ENCODE peak calls at places on chromosome 12, in ten cellular contexts. K, U, V, E, T, C, F, N, A and G are unnamed samples.

GRCh38 chr12:110249716-110250225 is 31.3 kb upstream of the ATP2A2 start:
- DNase-seq in A (no peak), V (peak), T (peak), U (no peak), C (peak), K (no peak), F (no peak), E (peak), N (no peak), G (peak)

GRCh38 chr12:5369298-5369697 is 62.6 kb upstream of the NTF3 start:
- DNase-seq in U (no peak), V (no peak), A (no peak), E (no peak), N (no peak), T (no peak), K (no peak), C (no peak), F (no peak), G (no peak)

GRCh38 chr12:120563495-120563894 is 17.7 kb downstream of the POP5 start:
- DNase-seq in C (no peak), K (no peak), U (no peak), F (no peak), T (no peak), V (no peak), A (no peak), E (no peak), N (no peak), G (no peak)

GRCh38 chr12:51009038-51009437 is 17.1 kb downstream of the SLC11A2 start:
- DNase-seq in K (no peak), F (no peak), N (no peak), C (peak), E (no peak), V (peak), A (peak), U (peak), T (peak), G (no peak)

GRCh38 chr12:124422142-124422569 is 127.3 kb downstream of the RFLNA start:
- DNase-seq in V (peak), C (peak), U (no peak), N (no peak), T (no peak), E (no peak), K (peak), A (no peak), F (peak), G (no peak)

GRCh38 chr12:46299846-46300245 is 31.0 kb upstream of the SLC38A1 start:
- DNase-seq in N (no peak), T (no peak), C (no peak), A (no peak), F (no peak), U (no peak), V (no peak), K (no peak), E (no peak), G (no peak)

GRCh38 chr12:30437616-30438015 is 258.1 kb downstream of the IPO8 start:
- DNase-seq in E (no peak), F (no peak), N (peak), T (no peak), V (no peak), C (no peak), K (no peak), A (no peak), U (peak), G (peak)

GRCh38 chr12:30517320-30517719 is 178.3 kb downstream of the IPO8 start:
- DNase-seq in T (no peak), A (no peak), V (no peak), U (no peak), N (no peak), K (no peak), F (no peak), C (no peak), E (no peak), G (no peak)

GRCh38 chr12:3252416-3252815 is 175.2 kb downstream of the TSPAN9 start:
- DNase-seq in V (peak), A (peak), T (peak), N (peak), K (no peak), C (no peak), U (peak), E (no peak), F (no peak), G (peak)

GRCh38 chr12:836952-837351 is 84.6 kb downstream of the WNK1 start:
- DNase-seq in N (no peak), C (no peak), E (no peak), K (no peak), V (no peak), T (no peak), A (no peak), U (no peak), F (no peak), G (no peak)

GRCh38 chr12:89618113-89618862 is 90.3 kb downstream of the ATP2B1 start:
- DNase-seq in A (no peak), T (no peak), C (no peak), E (no peak), K (no peak), U (peak), N (no peak), V (no peak), F (no peak), G (peak)

GRCh38 chr12:106091421-106091820 is 47.3 kb downstream of the NUAK1 start:
- DNase-seq in A (no peak), V (no peak), K (no peak), N (no peak), T (no peak), C (no peak), E (no peak), F (no peak), U (no peak), G (no peak)

GRCh38 chr12:54321363-54321762 is 3.6 kb upstream of the COPZ1 start:
- DNase-seq in T (no peak), E (no peak), U (no peak), F (no peak), V (no peak), K (no peak), C (no peak), A (no peak), N (no peak), G (no peak)

GRCh38 chr12:95788637-95789036 is 1.9 kb downstream of the NTN4 start:
- DNase-seq in N (peak), U (peak), E (no peak), F (peak), C (peak), V (no peak), T (no peak), K (no peak), A (no peak), G (peak)

GRCh38 chr12:23084236-23084995 is 459.4 kb downstream of the ETNK1 start:
- DNase-seq in E (peak), T (no peak), A (no peak), N (peak), F (peak), V (no peak), U (peak), K (peak), C (peak), G (peak)

GRCh38 chr12:2295941-2296461 is 243.2 kb downstream of the CACNA1C start:
- DNase-seq in E (peak), F (peak), A (no peak), U (peak), N (peak), V (no peak), K (no peak), T (no peak), C (peak), G (peak)

GRCh38 chr12:11652351-11653040 is 3.0 kb downstream of the ETV6 start:
- DNase-seq in U (peak), A (peak), N (peak), C (no peak), K (peak), T (no peak), V (peak), F (no peak), E (no peak), G (peak)

GRCh38 chr12:45615268-45615667 is 114.2 kb upstream of the ARID2 start:
- DNase-seq in E (peak), U (peak), K (no peak), A (no peak), C (peak), F (peak), N (peak), T (no peak), V (no peak), G (peak)

GRCh38 chr12:68416350-68416749 is 84.2 kb upstream of the MDM1 start:
- DNase-seq in V (no peak), E (no peak), U (no peak), C (no peak), F (peak), A (no peak), K (no peak), N (no peak), T (no peak), G (no peak)

GRCh38 chr12:78938341-78939084 is 73.9 kb downstream of the SYT1 start:
- DNase-seq in A (no peak), E (no peak), N (no peak), C (no peak), T (no peak), F (no peak), V (no peak), U (no peak), K (no peak), G (no peak)

GRCh38 chr12:124994435-124994975 is 1.1 kb downstream of the BRI3BP start:
- DNase-seq in C (no peak), K (peak), T (no peak), N (no peak), U (no peak), A (peak), F (peak), E (no peak), V (peak), G (no peak)

GRCh38 chr12:47700263-47700662 is 5.6 kb downstream of the RPAP3 start:
- DNase-seq in K (no peak), E (no peak), T (no peak), C (no peak), N (no peak), V (no peak), F (no peak), A (no peak), U (no peak), G (no peak)
- TF ChIP-seq CTCF in K (no peak), E (no peak), T (no peak), C (no peak), N (no peak), V (no peak), F (no peak), A (no peak), U (no peak), G (no peak)

GRCh38 chr12:31895449-31896150 is 63.6 kb upstream of the RESF1 start:
- DNase-seq in T (no peak), A (no peak), V (no peak), K (no peak), F (no peak), E (no peak), C (no peak), U (no peak), N (no peak), G (no peak)
- H3K4me3 ChIP-seq in T (no peak), A (no peak), V (no peak), K (no peak), F (no peak), E (no peak), C (no peak), U (no peak), N (no peak), G (no peak)

GRCh38 chr12:66120477-66120876 is 10.1 kb downstream of the LLPH start:
- DNase-seq in F (no peak), U (no peak), V (no peak), T (no peak), C (no peak), A (no peak), E (no peak), N (no peak), K (no peak), G (no peak)
- TF ChIP-seq CTCF in F (no peak), U (peak), V (no peak), T (no peak), C (peak), A (no peak), E (peak), N (peak), K (no peak), G (peak)

GRCh38 chr12:6949063-6949594 is 2.0 kb upstream of the PTPN6 start:
- DNase-seq in T (no peak), K (no peak), F (no peak), C (peak), U (no peak), V (no peak), E (no peak), N (no peak), A (no peak), G (no peak)
- H3K4me3 ChIP-seq in T (no peak), K (no peak), F (no peak), C (no peak), U (no peak), V (no peak), E (no peak), N (no peak), A (no peak), G (no peak)

DNA sequence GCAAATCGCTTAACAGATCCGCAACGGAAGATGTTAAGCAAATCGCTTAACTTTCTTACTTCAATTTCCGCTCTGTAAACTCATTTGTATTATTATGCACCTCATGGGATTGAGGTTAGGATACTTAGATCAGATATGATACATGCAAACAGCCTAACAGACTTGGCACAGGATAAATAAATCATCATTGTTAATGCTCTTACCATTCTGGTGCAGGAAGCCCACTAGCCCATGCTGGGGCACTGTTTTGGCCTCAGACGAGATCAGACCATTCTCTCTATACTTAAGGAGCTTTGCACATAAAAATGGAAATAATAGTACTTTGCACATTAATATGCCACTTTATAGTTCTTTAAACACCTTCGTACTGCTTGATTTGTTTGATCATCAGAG is 445 bp downstream of the NCAPD2 start:
- DNase-seq in F (no peak), C (no peak), N (no peak), V (no peak), A (no peak), K (no peak), U (no peak), T (no peak), E (no peak), G (no peak)
- TF ChIP-seq CTCF in F (no peak), C (peak), N (no peak), V (no peak), A (no peak), K (no peak), U (peak), T (no peak), E (peak), G (no peak)

GRCh38 chr12:16166563-16167470 is 110.7 kb downstream of the SLC15A5 start:
- DNase-seq in C (no peak), K (no peak), A (no peak), F (no peak), T (no peak), U (no peak), E (no peak), N (no peak), V (no peak), G (no peak)

GRCh38 chr12:16171348-16171747 is 106.1 kb downstream of the SLC15A5 start:
- DNase-seq in E (no peak), F (no peak), T (no peak), N (no peak), K (no peak), U (no peak), C (no peak), A (no peak), V (no peak), G (no peak)

GRCh38 chr12:16165506-16165905 is 112.0 kb downstream of the SLC15A5 start:
- DNase-seq in T (no peak), A (no peak), V (peak), N (peak), K (peak), E (no peak), F (peak), U (peak), C (no peak), G (peak)

GRCh38 chr12:16163891-16164290 is 113.6 kb downstream of the SLC15A5 start:
- DNase-seq in C (no peak), A (no peak), E (no peak), U (peak), F (no peak), K (no peak), N (no peak), V (no peak), T (no peak), G (no peak)

GRCh38 chr12:16168078-16168477 is 109.4 kb downstream of the SLC15A5 start:
- DNase-seq in N (no peak), T (no peak), K (no peak), A (no peak), C (no peak), U (peak), F (peak), E (no peak), V (no peak), G (no peak)
- H3K4me3 ChIP-seq in N (no peak), T (no peak), K (no peak), A (no peak), C (no peak), U (no peak), F (no peak), E (no peak), V (no peak), G (no peak)

DNA sequence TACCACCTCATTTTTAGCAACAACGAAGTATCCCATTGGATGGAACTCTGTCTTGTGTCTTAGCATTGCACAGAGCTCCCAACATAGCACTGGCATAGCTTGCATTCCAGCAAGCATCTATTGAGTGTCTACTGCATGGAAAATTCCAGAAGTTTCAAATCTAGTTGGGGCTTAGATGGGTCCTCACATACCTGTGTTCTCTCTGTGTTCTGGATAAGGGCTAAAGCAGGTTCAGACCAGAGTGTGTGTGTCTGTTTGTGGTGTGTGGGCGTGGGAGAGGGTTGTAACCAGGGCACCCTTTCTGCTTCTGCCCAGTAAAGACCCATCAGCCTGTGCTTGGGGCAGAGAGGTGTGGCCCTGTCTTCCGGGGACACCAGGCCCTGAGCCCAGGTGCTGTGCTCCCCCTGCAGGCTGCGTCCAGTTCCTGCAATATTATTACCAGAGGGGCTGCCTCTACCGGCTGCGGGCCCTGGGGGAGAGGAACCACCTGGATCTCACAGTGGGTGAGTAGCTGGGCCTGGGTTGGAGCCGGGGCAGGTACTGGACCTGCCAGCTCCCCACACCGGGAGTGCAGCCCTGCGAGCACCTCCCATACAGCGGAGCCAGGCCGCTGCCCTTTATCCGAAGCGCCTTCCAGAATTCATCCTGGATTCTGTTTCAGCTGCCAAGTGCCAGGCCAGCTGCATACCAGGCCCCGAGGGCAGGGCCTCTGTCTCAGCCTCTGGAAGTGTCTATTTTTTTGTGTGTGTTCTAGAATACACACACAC is 20.3 kb downstream of the RHOF start:
- DNase-seq in T (no peak), V (peak), K (peak), F (peak), U (peak), C (peak), N (peak), E (no peak), A (peak), G (peak)
- TF ChIP-seq CTCF in T (no peak), V (peak), K (peak), F (peak), U (peak), C (peak), N (peak), E (peak), A (peak), G (peak)

GRCh38 chr12:75725505-75726120 is 214.2 kb upstream of the KRR1 start:
- DNase-seq in N (peak), F (peak), A (no peak), V (no peak), C (no peak), K (peak), U (peak), T (no peak), E (no peak), G (peak)
- H3K4me3 ChIP-seq in N (no peak), F (no peak), A (no peak), V (no peak), C (peak), K (no peak), U (no peak), T (no peak), E (no peak), G (no peak)

GRCh38 chr12:102119674-102120563 is at the start of the genes NUP37 and PARPBP:
- DNase-seq in A (peak), V (peak), K (peak), C (peak), N (peak), T (peak), F (peak), U (peak), E (peak), G (peak)
- TF ChIP-seq CTCF in A (no peak), V (no peak), K (peak), C (no peak), N (no peak), T (no peak), F (no peak), U (no peak), E (no peak), G (peak)

DNA sequence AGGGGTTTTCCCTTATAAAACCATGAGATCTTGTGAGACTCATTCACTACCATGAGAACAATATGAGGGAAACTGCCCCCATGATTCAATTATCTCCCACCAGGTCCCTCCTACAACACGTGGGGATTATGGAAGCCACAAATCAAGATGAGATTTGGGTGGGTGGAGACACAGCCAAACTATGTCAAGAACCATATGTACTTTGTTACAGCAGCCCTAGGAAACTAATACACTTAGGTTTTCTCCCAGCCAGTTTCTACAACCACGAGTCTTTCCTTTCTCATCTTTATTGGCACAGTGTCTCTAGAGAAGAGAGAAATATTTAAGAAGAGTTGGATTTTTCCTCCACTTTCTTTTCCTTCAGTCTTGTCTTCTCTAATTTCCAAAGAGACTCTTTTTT is 72.5 kb downstream of the BTG1 start:
- DNase-seq in N (no peak), A (no peak), E (no peak), U (no peak), T (no peak), K (no peak), F (no peak), C (no peak), V (no peak), G (no peak)
- H3K4me3 ChIP-seq in N (no peak), A (no peak), E (no peak), U (no peak), T (no peak), K (no peak), F (no peak), C (no peak), V (no peak), G (no peak)